ENCODE peak calls at places on chromosomes 3 and 15, in nine cellular contexts. One of them, this sample, is unnamed.

GRCh38 chr3:157532529-157533297 is 29.5 kb upstream of the VEPH1 start:
- DNase-seq in SK-N-SH: peak; percentile 64
- DNase-seq in effector CD4-positive, alpha-beta T cell: no peak
- DNase-seq in thyroid gland: peak; percentile 15
- DNase-seq in non-pigmented ciliary epithelial cell: peak; percentile 83
- DNase-seq in CD8-positive, alpha-beta memory T cell: no peak
- DNase-seq in left ventricle myocardium inferior: no peak
- DNase-seq in MV-4-11: peak; percentile 66
- DNase-seq in WERI-Rb-1: peak; percentile 22
- DNase-seq in this sample: no peak

GRCh38 chr3:57803647-57804081 is 47.6 kb downstream of the SLMAP start:
- DNase-seq in effector CD4-positive, alpha-beta T cell: no peak
- DNase-seq in non-pigmented ciliary epithelial cell: peak; percentile 76
- DNase-seq in left ventricle myocardium inferior: no peak
- DNase-seq in SK-N-SH: no peak
- DNase-seq in thyroid gland: peak; percentile 17
- DNase-seq in CD8-positive, alpha-beta memory T cell: no peak
- DNase-seq in WERI-Rb-1: no peak
- DNase-seq in MV-4-11: no peak
- DNase-seq in this sample: no peak

GRCh38 chr15:30990451-30991300 is 752 bp downstream of the MTMR10 start:
- DNase-seq in WERI-Rb-1: no peak
- DNase-seq in CD8-positive, alpha-beta memory T cell: no peak
- DNase-seq in effector CD4-positive, alpha-beta T cell: no peak
- DNase-seq in left ventricle myocardium inferior: no peak
- DNase-seq in MV-4-11: peak; percentile 68
- DNase-seq in thyroid gland: no peak
- DNase-seq in SK-N-SH: no peak
- DNase-seq in non-pigmented ciliary epithelial cell: no peak
- DNase-seq in this sample: no peak

GRCh38 chr15:29039466-29040366 is 153.9 kb downstream of the APBA2 start:
- DNase-seq in left ventricle myocardium inferior: no peak
- DNase-seq in effector CD4-positive, alpha-beta T cell: no peak
- DNase-seq in CD8-positive, alpha-beta memory T cell: no peak
- DNase-seq in SK-N-SH: no peak
- DNase-seq in thyroid gland: no peak
- DNase-seq in MV-4-11: peak; percentile 64
- DNase-seq in WERI-Rb-1: no peak
- DNase-seq in non-pigmented ciliary epithelial cell: no peak
- DNase-seq in this sample: no peak

GRCh38 chr3:171384101-171384891 is 75.9 kb downstream of the TNIK start:
- DNase-seq in CD8-positive, alpha-beta memory T cell: no peak
- DNase-seq in left ventricle myocardium inferior: no peak
- DNase-seq in MV-4-11: no peak
- DNase-seq in SK-N-SH: no peak
- DNase-seq in non-pigmented ciliary epithelial cell: no peak
- DNase-seq in WERI-Rb-1: no peak
- DNase-seq in effector CD4-positive, alpha-beta T cell: no peak
- DNase-seq in thyroid gland: no peak
- DNase-seq in this sample: no peak

GRCh38 chr15:92667291-92667904 is 11.8 kb upstream of the FAM174B start:
- DNase-seq in MV-4-11: no peak
- DNase-seq in left ventricle myocardium inferior: no peak
- DNase-seq in CD8-positive, alpha-beta memory T cell: no peak
- DNase-seq in SK-N-SH: no peak
- DNase-seq in thyroid gland: peak; percentile 47
- DNase-seq in WERI-Rb-1: peak; percentile 56
- DNase-seq in effector CD4-positive, alpha-beta T cell: no peak
- DNase-seq in non-pigmented ciliary epithelial cell: no peak
- DNase-seq in this sample: no peak

GRCh38 chr15:73802336-73803105 is 49.4 kb upstream of the INSYN1 start:
- DNase-seq in MV-4-11: no peak
- DNase-seq in non-pigmented ciliary epithelial cell: no peak
- DNase-seq in thyroid gland: peak; percentile 78
- DNase-seq in left ventricle myocardium inferior: peak; percentile 64
- DNase-seq in CD8-positive, alpha-beta memory T cell: no peak
- DNase-seq in effector CD4-positive, alpha-beta T cell: no peak
- DNase-seq in SK-N-SH: no peak
- DNase-seq in WERI-Rb-1: no peak
- DNase-seq in this sample: no peak

GRCh38 chr15:89052474-89052873 is 35.8 kb upstream of the ABHD2 start:
- DNase-seq in left ventricle myocardium inferior: no peak
- DNase-seq in WERI-Rb-1: no peak
- DNase-seq in SK-N-SH: no peak
- DNase-seq in MV-4-11: peak; percentile 95
- DNase-seq in thyroid gland: no peak
- DNase-seq in CD8-positive, alpha-beta memory T cell: no peak
- DNase-seq in effector CD4-positive, alpha-beta T cell: no peak
- DNase-seq in non-pigmented ciliary epithelial cell: peak; percentile 88
- DNase-seq in this sample: no peak

GRCh38 chr3:169146112-169146665 is 517.3 kb downstream of the MECOM start:
- DNase-seq in SK-N-SH: no peak
- DNase-seq in non-pigmented ciliary epithelial cell: peak; percentile 28
- DNase-seq in WERI-Rb-1: peak; percentile 46
- DNase-seq in CD8-positive, alpha-beta memory T cell: no peak
- DNase-seq in effector CD4-positive, alpha-beta T cell: no peak
- DNase-seq in MV-4-11: no peak
- DNase-seq in left ventricle myocardium inferior: peak; percentile 37
- DNase-seq in thyroid gland: peak; percentile 43
- DNase-seq in this sample: no peak

GRCh38 chr15:79157631-79158592 is 67.3 kb upstream of the RASGRF1 start:
- DNase-seq in non-pigmented ciliary epithelial cell: no peak
- DNase-seq in SK-N-SH: no peak
- DNase-seq in effector CD4-positive, alpha-beta T cell: no peak
- DNase-seq in CD8-positive, alpha-beta memory T cell: no peak
- DNase-seq in MV-4-11: no peak
- DNase-seq in left ventricle myocardium inferior: no peak
- DNase-seq in WERI-Rb-1: no peak
- DNase-seq in thyroid gland: no peak
- DNase-seq in this sample: no peak

GRCh38 chr3:118987466-118987865 is 47.2 kb downstream of the IGSF11 start:
- DNase-seq in left ventricle myocardium inferior: peak; percentile 42
- DNase-seq in CD8-positive, alpha-beta memory T cell: no peak
- DNase-seq in non-pigmented ciliary epithelial cell: no peak
- DNase-seq in thyroid gland: peak; percentile 77
- DNase-seq in WERI-Rb-1: no peak
- DNase-seq in SK-N-SH: no peak
- DNase-seq in MV-4-11: no peak
- DNase-seq in effector CD4-positive, alpha-beta T cell: no peak
- DNase-seq in this sample: no peak

GRCh38 chr3:160474416-160474838 is 24.8 kb upstream of the TRIM59 start:
- DNase-seq in effector CD4-positive, alpha-beta T cell: no peak
- DNase-seq in thyroid gland: no peak
- DNase-seq in left ventricle myocardium inferior: no peak
- DNase-seq in WERI-Rb-1: no peak
- DNase-seq in CD8-positive, alpha-beta memory T cell: no peak
- DNase-seq in MV-4-11: no peak
- DNase-seq in non-pigmented ciliary epithelial cell: no peak
- DNase-seq in SK-N-SH: peak; percentile 27
- DNase-seq in this sample: no peak

GRCh38 chr3:99669879-99670555 is 31.6 kb downstream of the COL8A1 start:
- DNase-seq in CD8-positive, alpha-beta memory T cell: no peak
- DNase-seq in thyroid gland: no peak
- DNase-seq in WERI-Rb-1: no peak
- DNase-seq in MV-4-11: no peak
- DNase-seq in left ventricle myocardium inferior: no peak
- DNase-seq in SK-N-SH: no peak
- DNase-seq in effector CD4-positive, alpha-beta T cell: no peak
- DNase-seq in non-pigmented ciliary epithelial cell: no peak
- DNase-seq in this sample: no peak

GRCh38 chr3:49952924-49953323 is 13.0 kb downstream of the RBM6 start:
- DNase-seq in left ventricle myocardium inferior: no peak
- DNase-seq in CD8-positive, alpha-beta memory T cell: no peak
- DNase-seq in WERI-Rb-1: no peak
- DNase-seq in thyroid gland: no peak
- DNase-seq in MV-4-11: no peak
- DNase-seq in SK-N-SH: no peak
- DNase-seq in effector CD4-positive, alpha-beta T cell: no peak
- DNase-seq in non-pigmented ciliary epithelial cell: no peak
- DNase-seq in this sample: no peak

GRCh38 chr3:39260957-39261356 is 18.9 kb downstream of the CX3CR1 start:
- DNase-seq in thyroid gland: peak; percentile 42
- DNase-seq in SK-N-SH: peak; percentile 29
- DNase-seq in WERI-Rb-1: no peak
- DNase-seq in non-pigmented ciliary epithelial cell: peak; percentile 37
- DNase-seq in CD8-positive, alpha-beta memory T cell: peak; percentile 41
- DNase-seq in effector CD4-positive, alpha-beta T cell: peak; percentile 31
- DNase-seq in MV-4-11: peak; percentile 98
- DNase-seq in left ventricle myocardium inferior: peak; percentile 84
- DNase-seq in this sample: peak; percentile 45

GRCh38 chr3:68620211-68620610 is 312.1 kb downstream of the TAFA4 start:
- DNase-seq in WERI-Rb-1: no peak
- DNase-seq in non-pigmented ciliary epithelial cell: no peak
- DNase-seq in CD8-positive, alpha-beta memory T cell: no peak
- DNase-seq in SK-N-SH: no peak
- DNase-seq in MV-4-11: no peak
- DNase-seq in thyroid gland: no peak
- DNase-seq in left ventricle myocardium inferior: no peak
- DNase-seq in effector CD4-positive, alpha-beta T cell: no peak
- DNase-seq in this sample: no peak

This sample was measured in T-cell.